ENCODE peak calls at places on chromosomes 11 and 22, in ten cellular contexts. X is mammary epithelial cell, Y is brain microvascular endothelial cell, R is IMR-90, T is prostate gland, A is tibial nerve, V is breast epithelium, U is AG10803, W is gastrocnemius medialis, D is cardiac muscle cell. B is an unnamed sample.

GRCh38 chr22:20957118-20957690 is 9.9 kb upstream of the AIFM3 start:
- DNase-seq in X (no peak), Y (no peak), R (no peak), T (no peak), A (no peak), V (no peak), U (no peak), W (no peak), D (peak; percentile 29), B (no peak)

GRCh38 chr11:84089072-84090057 is 803.2 kb upstream of the CCDC90B start:
- DNase-seq in X (no peak), Y (no peak), R (no peak), T (no peak), A (no peak), V (no peak), U (no peak), W (no peak), D (peak; percentile 10), B (peak; percentile 21)

GRCh38 chr11:16613401-16614381 is 124.8 kb upstream of the C11orf58 start:
- DNase-seq in X (peak; percentile 72), Y (peak; percentile 81), R (peak; percentile 83), T (peak; percentile 81), A (peak; percentile 92), V (peak; percentile 86), U (peak; percentile 76), W (peak; percentile 84), D (peak; percentile 90), B (peak; percentile 27)

GRCh38 chr11:28674432-28675076 is 566.4 kb downstream of the METTL15 start:
- DNase-seq in X (no peak), Y (no peak), R (peak; percentile 67), T (no peak), A (no peak), V (no peak), U (peak; percentile 97), W (no peak), D (peak; percentile 57), B (no peak)

GRCh38 chr11:117199061-117199915 is at the start of gene TAGLN:
- DNase-seq in X (peak; percentile 57), Y (peak; percentile 97), R (peak; percentile 94), T (peak; percentile 49), A (peak; percentile 66), V (peak; percentile 77), U (peak; percentile 95), W (peak; percentile 73), D (peak; percentile 97), B (no peak)

GRCh38 chr11:100525635-100526034 is 161.5 kb upstream of the ARHGAP42 start:
- DNase-seq in X (peak; percentile 3), Y (no peak), R (no peak), T (no peak), A (no peak), V (no peak), U (no peak), W (no peak), D (no peak), B (no peak)

GRCh38 chr11:65892661-65893317 is 2.3 kb downstream of the CCDC85B start:
- DNase-seq in X (no peak), Y (no peak), R (no peak), T (no peak), A (no peak), V (no peak), U (no peak), W (no peak), D (no peak), B (no peak)

GRCh38 chr11:57771365-57771764 is 9.8 kb downstream of the CTNND1 start:
- DNase-seq in X (no peak), Y (no peak), R (no peak), T (no peak), A (no peak), V (no peak), U (no peak), W (no peak), D (no peak), B (no peak)

GRCh38 chr11:62464655-62465054 is 45.8 kb downstream of the SCGB1A1 start:
- DNase-seq in X (no peak), Y (no peak), R (no peak), T (no peak), A (no peak), V (no peak), U (no peak), W (no peak), D (no peak), B (no peak)

GRCh38 chr22:35552846-35553245 is 12.2 kb downstream of the RASD2 start:
- DNase-seq in X (no peak), Y (no peak), R (no peak), T (no peak), A (no peak), V (no peak), U (no peak), W (no peak), D (no peak), B (no peak)

GRCh38 chr22:36021649-36022048 is 7.0 kb downstream of the RBFOX2 start:
- DNase-seq in X (no peak), Y (no peak), R (no peak), T (no peak), A (no peak), V (no peak), U (no peak), W (no peak), D (no peak), B (no peak)

GRCh38 chr22:27731621-27732020 is 69.9 kb downstream of the MN1 start:
- DNase-seq in X (no peak), Y (no peak), R (no peak), T (no peak), A (no peak), V (no peak), U (no peak), W (no peak), D (no peak), B (no peak)

GRCh38 chr22:37505989-37506388 is 13.2 kb downstream of the CARD10 start:
- DNase-seq in X (no peak), Y (no peak), R (no peak), T (no peak), A (no peak), V (no peak), U (no peak), W (peak; percentile 47), D (no peak), B (no peak)

GRCh38 chr22:23836281-23836680 is 2.5 kb downstream of the DERL3 start:
- DNase-seq in X (no peak), Y (no peak), R (no peak), T (no peak), A (no peak), V (no peak), U (no peak), W (no peak), D (no peak), B (no peak)

GRCh38 chr22:23837911-23838685 is 708 bp downstream of the DERL3 start:
- DNase-seq in X (no peak), Y (no peak), R (no peak), T (no peak), A (no peak), V (no peak), U (no peak), W (no peak), D (no peak), B (no peak)

GRCh38 chr22:23838686-23839468 is at the start of gene DERL3:
- DNase-seq in X (peak; percentile 78), Y (peak; percentile 99), R (peak; percentile 93), T (peak; percentile 94), A (peak; percentile 95), V (peak; percentile 92), U (peak; percentile 90), W (peak; percentile 98), D (peak; percentile 99), B (peak; percentile 97)

GRCh38 chr22:23836692-23837495 is 1.9 kb downstream of the DERL3 start:
- DNase-seq in X (no peak), Y (no peak), R (no peak), T (no peak), A (no peak), V (no peak), U (no peak), W (peak; percentile 15), D (no peak), B (no peak)

GRCh38 chr22:23837496-23837859 is 1.3 kb downstream of the DERL3 start:
- DNase-seq in X (no peak), Y (no peak), R (no peak), T (no peak), A (no peak), V (no peak), U (no peak), W (no peak), D (no peak), B (no peak)
- H3K4me3 ChIP-seq in X (no peak overlapping the region), Y (no peak overlapping the region), R (no peak overlapping the region), T (no peak overlapping the region), A (no peak overlapping the region), V (no peak overlapping the region), U (no peak overlapping the region), W (no peak overlapping the region), D (no peak overlapping the region), B (peak overlapping the region; percentile 61)

GRCh38 chr22:49522582-49523373 is 304.9 kb downstream of the BRD1 start:
- DNase-seq in X (no peak), Y (no peak), R (no peak), T (no peak), A (no peak), V (no peak), U (no peak), W (peak; percentile 36), D (no peak), B (no peak)

GRCh38 chr22:49523374-49524008 is 304.2 kb downstream of the BRD1 start:
- DNase-seq in X (no peak), Y (no peak), R (no peak), T (no peak), A (no peak), V (peak; percentile 25), U (no peak), W (no peak), D (no peak), B (no peak)

GRCh38 chr22:49519117-49519737 is 308.4 kb downstream of the BRD1 start:
- DNase-seq in X (no peak), Y (no peak), R (no peak), T (no peak), A (no peak), V (peak; percentile 6), U (no peak), W (no peak), D (no peak), B (no peak)

GRCh38 chr22:49524362-49524761 is 303.3 kb downstream of the BRD1 start:
- DNase-seq in X (no peak), Y (no peak), R (no peak), T (no peak), A (no peak), V (no peak), U (no peak), W (no peak), D (no peak), B (no peak)

GRCh38 chr22:49521787-49522224 is 305.9 kb downstream of the BRD1 start:
- DNase-seq in X (no peak), Y (no peak), R (no peak), T (no peak), A (no peak), V (no peak), U (no peak), W (peak; percentile 70), D (no peak), B (no peak)
- TF ChIP-seq CTCF in X (no peak), Y (no peak), R (no peak), T (no peak), A (no peak), V (no peak), U (no peak), W (no peak), D (no peak), B (no peak)

GRCh38 chr11:76208829-76209670 is 2.7 kb upstream of the WNT11 start:
- DNase-seq in X (peak; percentile 30), Y (peak; percentile 15), R (peak; percentile 12), T (peak; percentile 33), A (peak; percentile 56), V (no peak), U (peak; percentile 34), W (peak; percentile 80), D (peak; percentile 58), B (no peak)
- H3K4me3 ChIP-seq in X (peak overlapping the region; percentile 48), Y (peak overlapping the region; percentile 46), R (peak overlapping the region; percentile 36), T (peak overlapping the region; percentile 41), A (peak overlapping the region; percentile 62), V (peak overlapping the region; percentile 82), U (peak overlapping the region; percentile 54), W (peak overlapping the region; percentile 64), D (peak overlapping the region; percentile 61), B (peak overlapping the region; percentile 42)

GRCh38 chr22:33083212-33083611 is 25.0 kb upstream of the SYN3 start:
- DNase-seq in X (no peak), Y (no peak), R (no peak), T (no peak), A (no peak), V (no peak), U (no peak), W (no peak), D (no peak), B (no peak)
- TF ChIP-seq CTCF in X (peak; percentile 46), Y (no peak), R (no peak), T (no peak), A (no peak), V (no peak), U (no peak), W (no peak), D (no peak), B (peak; percentile 7)